ENCODE peak calls at places on chromosomes 3 and 15, in four cellular contexts. One of them, this sample, is unnamed.

GRCh38 chr3:171996178-171996817 is 43.1 kb upstream of the FNDC3B start:
- DNase-seq in cardiac septum: no peak
- DNase-seq in mucosa of gallbladder: no peak
- DNase-seq in left ventricle myocardium superior: no peak
- DNase-seq in this sample: no peak

GRCh38 chr3:32097768-32098167 is 8.7 kb upstream of the GPD1L start:
- DNase-seq in left ventricle myocardium superior: no peak
- DNase-seq in cardiac septum: no peak
- DNase-seq in mucosa of gallbladder: no peak
- DNase-seq in this sample: no peak

GRCh38 chr3:138082992-138083386 is 32.4 kb downstream of the DZIP1L start:
- DNase-seq in cardiac septum: no peak
- DNase-seq in mucosa of gallbladder: no peak
- DNase-seq in left ventricle myocardium superior: no peak
- DNase-seq in this sample: no peak

GRCh38 chr3:59836525-59836924 is 786.7 kb upstream of the CFAP20DC start:
- DNase-seq in mucosa of gallbladder: no peak
- DNase-seq in cardiac septum: no peak
- DNase-seq in left ventricle myocardium superior: no peak
- DNase-seq in this sample: no peak

GRCh38 chr3:56188201-56188600 is 280.1 kb downstream of the ERC2 start:
- DNase-seq in cardiac septum: no peak
- DNase-seq in left ventricle myocardium superior: no peak
- DNase-seq in mucosa of gallbladder: no peak
- DNase-seq in this sample: no peak

GRCh38 chr3:176469694-176470205 is 727.5 kb downstream of the TBL1XR1 start:
- DNase-seq in cardiac septum: no peak
- DNase-seq in mucosa of gallbladder: no peak
- DNase-seq in left ventricle myocardium superior: no peak
- DNase-seq in this sample: no peak

GRCh38 chr3:111733154-111733553 is 125.9 kb upstream of the PHLDB2 start:
- DNase-seq in cardiac septum: no peak
- DNase-seq in mucosa of gallbladder: peak
- DNase-seq in left ventricle myocardium superior: no peak
- DNase-seq in this sample: no peak

GRCh38 chr15:98997312-98997711 is 10.3 kb downstream of the PGPEP1L start:
- DNase-seq in mucosa of gallbladder: no peak
- DNase-seq in left ventricle myocardium superior: no peak
- DNase-seq in cardiac septum: no peak
- DNase-seq in this sample: no peak

GRCh38 chr3:129485681-129486056 is 42.8 kb upstream of the RHO start:
- DNase-seq in left ventricle myocardium superior: peak
- DNase-seq in cardiac septum: peak
- DNase-seq in mucosa of gallbladder: peak
- DNase-seq in this sample: no peak

GRCh38 chr15:64236156-64236555 is 73.3 kb upstream of the PPIB start:
- DNase-seq in mucosa of gallbladder: no peak
- DNase-seq in left ventricle myocardium superior: no peak
- DNase-seq in cardiac septum: no peak
- DNase-seq in this sample: no peak

GRCh38 chr3:194688207-194688711 is 2.6 kb downstream of the FAM43A start:
- DNase-seq in mucosa of gallbladder: no peak
- DNase-seq in cardiac septum: peak
- DNase-seq in left ventricle myocardium superior: peak
- DNase-seq in this sample: no peak

GRCh38 chr3:12898290-12898979 is 57.1 kb upstream of the RPL32 start:
- DNase-seq in mucosa of gallbladder: no peak
- DNase-seq in left ventricle myocardium superior: peak
- DNase-seq in cardiac septum: no peak
- DNase-seq in this sample: no peak

GRCh38 chr3:88151358-88151757 is 1.6 kb downstream of the C3orf38 start:
- DNase-seq in left ventricle myocardium superior: no peak
- DNase-seq in cardiac septum: no peak
- DNase-seq in mucosa of gallbladder: no peak
- DNase-seq in this sample: no peak

GRCh38 chr3:33699275-33699674 is 18.8 kb downstream of the CLASP2 start:
- DNase-seq in cardiac septum: no peak
- DNase-seq in mucosa of gallbladder: no peak
- DNase-seq in left ventricle myocardium superior: no peak
- DNase-seq in this sample: no peak

This sample was measured in SHP77 treated with DMSO at 0.1 percent for 48 hours.